ENCODE peak calls at places on chromosomes 11 and 22, in four cellular contexts. W is K562, V is HL-60, E is GM12878. J is an unnamed sample.

GRCh38 chr11:128341767-128342318 is 245.5 kb downstream of the ETS1 start:
- DNase-seq in W (no peak), V (no peak), E (no peak), J (no peak)

GRCh38 chr11:70462818-70463477 is 64.6 kb downstream of the CTTN start:
- DNase-seq in W (peak), V (no peak), E (no peak), J (no peak)

GRCh38 chr11:35035894-35036408 is 103.0 kb upstream of the CD44 start:
- DNase-seq in W (peak), V (no peak), E (peak), J (no peak)

GRCh38 chr11:61963282-61964057 is 4.0 kb downstream of the FTH1 start:
- DNase-seq in W (peak), V (peak), E (peak), J (no peak)

GRCh38 chr11:63667993-63668392 is 3.2 kb downstream of the ATL3 start:
- DNase-seq in W (no peak), V (no peak), E (no peak), J (no peak)

GRCh38 chr11:27599217-27599616 is 92.6 kb upstream of the LIN7C start:
- DNase-seq in W (no peak), V (no peak), E (no peak), J (no peak)

GRCh38 chr11:10909141-10909883 is 51.5 kb upstream of the ZBED5 start:
- DNase-seq in W (no peak), V (no peak), E (no peak), J (no peak)

GRCh38 chr11:2436013-2436520 is 8.2 kb downstream of the TRPM5 start:
- DNase-seq in W (no peak), V (no peak), E (no peak), J (no peak)

GRCh38 chr11:76688146-76688545 is 17.6 kb upstream of the LRRC32 start:
- DNase-seq in W (no peak), V (no peak), E (no peak), J (no peak)

GRCh38 chr11:100978442-100978841 is 151.2 kb downstream of the PGR start:
- DNase-seq in W (no peak), V (no peak), E (no peak), J (no peak)

GRCh38 chr11:2564588-2565440 is 120.0 kb downstream of the KCNQ1 start:
- DNase-seq in W (no peak), V (no peak), E (no peak), J (no peak)

GRCh38 chr22:36239150-36239400 is 252 bp downstream of the APOL2 start:
- DNase-seq in W (no peak), V (no peak), E (no peak), J (no peak)

GRCh38 chr11:100847696-100848216 is 160.7 kb downstream of the ARHGAP42 start:
- DNase-seq in W (no peak), V (no peak), E (no peak), J (no peak)

GRCh38 chr11:27451528-27451927 is 21.1 kb downstream of the LGR4 start:
- DNase-seq in W (no peak), V (no peak), E (no peak), J (no peak)

GRCh38 chr11:102306048-102306575 is 11.2 kb upstream of the BIRC3 start:
- DNase-seq in W (no peak), V (no peak), E (no peak), J (no peak)

GRCh38 chr11:128095459-128096096 is 491.8 kb downstream of the ETS1 start:
- DNase-seq in W (no peak), V (no peak), E (no peak), J (no peak)

GRCh38 chr11:75558939-75559843 is 2.9 kb upstream of the SERPINH1 start:
- DNase-seq in W (peak), V (no peak), E (no peak), J (no peak)

GRCh38 chr11:35407041-35407440 is 12.3 kb downstream of the SLC1A2 start:
- DNase-seq in W (no peak), V (no peak), E (no peak), J (no peak)

GRCh38 chr11:125069008-125069407 is 5.9 kb downstream of the SLC37A2 start:
- DNase-seq in W (peak), V (no peak), E (no peak), J (no peak)

GRCh38 chr22:42314709-42315391 is 44.4 kb upstream of the TCF20 start:
- DNase-seq in W (no peak), V (no peak), E (no peak), J (no peak)

GRCh38 chr22:39527481-39527961 is 5.0 kb downstream of the RPS19BP1 start:
- DNase-seq in W (peak), V (peak), E (no peak), J (no peak)

GRCh38 chr11:445765-446588 is 4.1 kb upstream of the PTDSS2 start:
- DNase-seq in W (no peak), V (no peak), E (no peak), J (no peak)

DNA sequence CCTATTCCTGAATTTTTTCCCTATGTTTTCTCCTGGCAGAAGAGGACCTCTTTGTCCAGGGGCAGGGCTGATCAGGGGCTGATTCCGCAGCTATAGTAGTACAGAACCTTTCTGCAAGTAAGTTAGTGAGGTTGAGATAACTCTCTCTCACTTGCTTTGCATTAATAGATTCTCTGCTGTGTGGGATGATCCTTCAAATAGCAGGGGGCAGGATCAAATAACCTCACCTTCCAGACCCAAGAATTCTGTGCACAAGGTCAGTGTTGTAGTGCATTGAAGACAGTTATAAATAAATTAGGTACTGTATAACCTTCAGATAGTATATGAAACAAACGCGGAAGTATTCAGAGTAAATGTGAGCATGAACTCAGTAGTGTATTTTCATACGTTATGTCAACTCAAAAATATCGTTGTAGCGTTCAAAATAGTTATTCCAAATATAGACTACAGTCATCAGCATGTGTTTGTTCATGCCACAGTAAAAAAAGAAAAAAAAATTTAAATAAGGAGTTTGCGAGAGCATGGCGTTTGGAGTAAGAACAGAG is 278 bp downstream of the MMP26 start:
- DNase-seq in W (no peak), V (no peak), E (no peak), J (no peak)
- TF ChIP-seq SPI1 in W (no peak), V (no peak), E (no peak), J (no peak)

GRCh38 chr11:106477776-106478175 is 400.3 kb downstream of the AASDHPPT start:
- DNase-seq in W (no peak), V (no peak), E (no peak), J (no peak)
- TF ChIP-seq SPI1 in W (no peak), V (no peak), E (no peak), J (no peak)

GRCh38 chr11:104214517-104214916 is 50.6 kb upstream of the PDGFD start:
- DNase-seq in W (no peak), V (no peak), E (no peak), J (no peak)

GRCh38 chr11:104225047-104225446 is 61.1 kb upstream of the PDGFD start:
- DNase-seq in W (no peak), V (no peak), E (no peak), J (no peak)

GRCh38 chr11:104221455-104221854 is 57.5 kb upstream of the PDGFD start:
- DNase-seq in W (no peak), V (no peak), E (no peak), J (no peak)

GRCh38 chr11:104222464-104222863 is 58.5 kb upstream of the PDGFD start:
- DNase-seq in W (no peak), V (no peak), E (no peak), J (no peak)

DNA sequence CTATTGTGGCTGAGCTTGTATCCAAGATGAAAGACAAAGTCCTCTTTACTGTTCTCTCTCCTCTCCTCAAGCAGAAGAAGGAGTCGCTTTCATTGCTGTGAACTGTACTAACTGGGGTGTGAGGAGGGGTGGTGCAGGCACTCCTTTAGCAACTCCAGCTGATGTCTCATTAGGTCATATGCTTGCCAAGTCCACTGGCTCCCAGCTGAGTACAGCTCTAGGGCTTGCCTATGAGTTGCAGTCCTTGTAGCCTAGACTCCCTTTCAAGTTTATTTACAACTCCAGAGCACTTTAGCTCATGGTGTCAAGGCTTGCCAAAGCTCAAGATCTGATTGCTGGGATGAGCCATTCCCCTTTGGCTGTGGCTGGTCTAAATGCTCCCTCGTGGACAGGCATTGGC is 55.1 kb upstream of the PDGFD start:
- DNase-seq in W (no peak), V (no peak), E (no peak), J (no peak)
- TF ChIP-seq SPI1 in W (no peak), V (no peak), E (no peak), J (no peak)

GRCh38 chr22:37486224-37486845 is at the start of gene MFNG:
- DNase-seq in W (peak), V (peak), E (peak), J (peak)
- TF ChIP-seq SPI1 in W (no peak), V (peak), E (peak), J (no peak)

GRCh38 chr11:132422725-132423124 is 1052.3 kb downstream of the NTM start:
- DNase-seq in W (no peak), V (no peak), E (no peak), J (no peak)

GRCh38 chr11:132427611-132428010 is 1057.2 kb downstream of the NTM start:
- DNase-seq in W (no peak), V (no peak), E (no peak), J (no peak)

GRCh38 chr11:132429685-132430084 is 1059.3 kb downstream of the NTM start:
- DNase-seq in W (no peak), V (no peak), E (no peak), J (no peak)

GRCh38 chr11:132423266-132423665 is 1052.9 kb downstream of the NTM start:
- DNase-seq in W (no peak), V (no peak), E (no peak), J (no peak)

DNA sequence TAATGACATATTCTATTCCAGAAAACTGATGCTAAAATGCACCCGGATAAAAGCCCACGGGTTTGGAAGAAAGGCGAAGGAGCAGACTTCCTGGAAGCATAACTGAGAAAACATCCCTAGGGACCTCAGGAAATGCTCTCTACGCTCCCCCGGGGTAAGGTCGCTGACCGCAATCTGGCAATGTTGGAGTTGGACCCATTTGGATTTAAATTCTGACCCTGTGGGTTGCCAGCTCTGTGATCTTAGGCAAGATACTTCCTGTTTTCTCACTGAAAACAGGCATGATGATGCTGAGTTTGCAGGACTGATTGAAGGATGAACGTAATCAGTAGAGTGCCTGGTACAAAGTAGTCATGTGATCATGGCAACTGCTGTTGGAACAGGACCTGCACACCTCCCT is 1054.0 kb downstream of the NTM start:
- DNase-seq in W (no peak), V (no peak), E (no peak), J (no peak)
- TF ChIP-seq SPI1 in W (no peak), V (no peak), E (no peak), J (no peak)